ENCODE peak calls at places on chromosomes 4 and X, in eight cellular contexts. D is GM12878, C is neural progenitor cell, J is upper lobe of left lung, O is GM20000, N is B cell, K is ascending aorta, M is HepG2. Z is an unnamed sample.

GRCh38 chr4:148166132-148166531 is 276.1 kb downstream of the NR3C2 start:
- DNase-seq in K (no peak), N (no peak), C (no peak), J (no peak), D (no peak), M (no peak), O (no peak), Z (no peak)

GRCh38 chrX:154738013-154738738 is 12.7 kb downstream of the GAB3 start:
- DNase-seq in D (no peak), C (no peak), J (peak), O (no peak), K (no peak), M (no peak), N (no peak), Z (no peak)

GRCh38 chrX:47991263-47992092 is 12.3 kb downstream of the ZNF182 start:
- DNase-seq in K (no peak), O (no peak), N (no peak), C (no peak), D (no peak), J (no peak), M (no peak), Z (no peak)

GRCh38 chr4:16516796-16517413 is 290.6 kb upstream of the TAPT1 start:
- DNase-seq in C (peak), D (no peak), O (no peak), N (no peak), K (no peak), J (peak), M (no peak), Z (no peak)

GRCh38 chr4:8255698-8256441 is 13.7 kb upstream of the HTRA3 start:
- DNase-seq in J (no peak), C (no peak), O (no peak), K (no peak), N (no peak), D (no peak), M (no peak), Z (no peak)

GRCh38 chr4:94641702-94642560 is 115.8 kb upstream of the BMPR1B start:
- DNase-seq in M (peak), K (no peak), O (no peak), D (no peak), N (no peak), C (no peak), J (no peak), Z (no peak)

GRCh38 chr4:73193155-73193554 is 65.4 kb downstream of the ANKRD17 start:
- DNase-seq in K (no peak), C (no peak), N (peak), M (no peak), J (no peak), O (peak), D (no peak), Z (no peak)

GRCh38 chr4:127479031-127479622 is 153.6 kb upstream of the INTU start:
- DNase-seq in C (peak), K (no peak), M (peak), D (no peak), J (no peak), N (no peak), O (peak), Z (no peak)

GRCh38 chr4:46937493-46937892 is 28.4 kb upstream of the COX7B2 start:
- DNase-seq in J (no peak), D (no peak), N (no peak), O (peak), K (no peak), M (no peak), C (no peak), Z (no peak)

GRCh38 chr4:186570193-186570996 is 15.0 kb upstream of the MTNR1A start:
- DNase-seq in O (no peak), C (peak), J (no peak), N (no peak), K (no peak), D (no peak), M (no peak), Z (no peak)

GRCh38 chr4:106370214-106370613 is 1.6 kb upstream of the GIMD1 start:
- DNase-seq in J (no peak), O (no peak), K (no peak), M (no peak), D (no peak), N (no peak), C (no peak), Z (no peak)

GRCh38 chr4:172851534-172851933 is 317.1 kb upstream of the GALNT7 start:
- DNase-seq in O (no peak), J (no peak), N (no peak), C (no peak), D (no peak), K (no peak), M (no peak), Z (no peak)

GRCh38 chrX:54788446-54788845 is 9.6 kb downstream of the ITIH6 start:
- DNase-seq in O (no peak), N (no peak), D (no peak), M (no peak), J (no peak), K (no peak), C (no peak), Z (no peak)

GRCh38 chrX:54786972-54787371 is 11.1 kb downstream of the ITIH6 start:
- DNase-seq in K (no peak), J (no peak), D (no peak), N (peak), C (no peak), M (no peak), O (peak), Z (no peak)

GRCh38 chrX:54785901-54786300 is 12.2 kb downstream of the ITIH6 start:
- DNase-seq in O (peak), K (no peak), N (no peak), D (no peak), C (peak), M (peak), J (no peak), Z (peak)
- TF ChIP-seq CTCF in O (no peak), K (no peak), N (no peak), D (peak), C (peak), M (peak), J (no peak), Z (no peak)

GRCh38 chrX:134013528-134013927 is 28.1 kb upstream of the GPC3 start:
- DNase-seq in K (no peak), O (no peak), D (no peak), M (no peak), C (no peak), J (no peak), N (no peak), Z (no peak)
- TF ChIP-seq CTCF in K (no peak), O (no peak), D (no peak), M (no peak), C (no peak), J (no peak), N (no peak), Z (no peak)

DNA sequence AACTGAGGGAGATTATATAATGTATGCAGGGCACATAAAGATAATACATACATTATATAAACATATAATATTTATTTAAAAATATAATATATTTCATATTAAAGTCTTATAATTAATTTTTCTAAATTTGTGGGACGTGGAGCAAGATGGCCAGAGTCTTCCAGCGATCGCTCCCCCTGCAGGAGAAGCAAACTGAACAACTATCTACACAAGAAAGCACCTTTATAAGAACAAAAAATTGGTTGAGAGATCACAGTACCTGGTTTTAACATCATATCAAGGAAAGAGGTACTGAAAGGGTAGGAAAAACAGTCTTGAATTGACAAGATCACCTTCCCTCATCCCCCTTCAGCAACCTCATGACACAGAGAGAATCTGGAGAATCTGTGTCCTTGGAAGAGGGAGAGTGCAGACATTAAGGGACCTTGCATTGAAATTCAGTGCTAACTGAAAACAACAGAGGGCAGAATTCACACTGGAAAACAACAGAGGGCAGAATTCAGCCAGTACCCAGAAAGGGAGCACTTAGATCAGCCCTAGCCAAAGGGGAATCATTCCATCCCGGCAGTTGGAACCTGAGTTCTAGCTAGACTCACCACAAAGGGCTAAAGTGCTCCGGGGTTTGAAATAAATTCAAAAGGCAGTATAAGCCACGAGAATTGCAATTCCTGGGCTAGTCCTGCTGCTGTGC is 262.5 kb upstream of the NDST3 start:
- DNase-seq in M (no peak), N (no peak), O (no peak), C (peak), J (no peak), K (no peak), D (no peak), Z (no peak)
- TF ChIP-seq CTCF in M (no peak), N (no peak), O (no peak), C (peak), J (no peak), K (no peak), D (no peak), Z (peak)

GRCh38 chrX:119783026-119783425 is 8.4 kb downstream of the RPL39 start:
- DNase-seq in K (no peak), C (no peak), O (no peak), D (no peak), M (no peak), J (peak), N (no peak), Z (no peak)

GRCh38 chrX:119784747-119785446 is 6.5 kb downstream of the RPL39 start:
- DNase-seq in K (no peak), D (no peak), J (peak), O (no peak), N (peak), C (peak), M (no peak), Z (peak)
- TF ChIP-seq CTCF in K (peak), D (peak), J (peak), O (peak), N (peak), C (peak), M (peak), Z (peak)

GRCh38 chr4:152460488-152460887 is 75.4 kb downstream of the FBXW7 start:
- DNase-seq in D (peak), N (no peak), M (peak), O (peak), K (no peak), C (no peak), J (no peak), Z (no peak)
- TF ChIP-seq CTCF in D (peak), N (no peak), M (peak), O (no peak), K (no peak), C (no peak), J (no peak), Z (no peak)

DNA sequence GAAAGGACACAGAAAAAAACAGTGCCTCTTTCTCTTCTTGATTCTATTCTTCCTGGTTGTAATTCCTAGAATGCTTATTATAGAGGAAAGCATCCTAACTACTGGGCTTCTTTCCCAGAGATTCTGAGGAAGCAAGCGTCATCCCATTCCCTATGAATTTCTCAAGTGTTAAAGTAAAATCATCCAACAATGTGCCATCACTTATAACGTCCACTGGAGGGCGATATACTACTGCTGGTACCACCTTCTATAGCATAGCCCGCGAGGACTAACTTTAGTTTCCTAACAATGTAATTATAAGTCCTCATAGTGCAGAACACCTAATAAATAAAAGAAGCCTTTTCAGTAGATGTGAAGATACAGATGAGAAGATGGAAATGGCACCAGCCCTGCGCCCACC is 4.4 kb downstream of the CENPVL3 start:
- DNase-seq in J (no peak), O (peak), N (peak), D (no peak), C (peak), K (no peak), M (peak), Z (no peak)
- TF ChIP-seq CTCF in J (peak), O (peak), N (peak), D (peak), C (peak), K (peak), M (peak), Z (peak)

GRCh38 chr4:133081246-133081645 is 67.8 kb upstream of the PCDH10 start:
- DNase-seq in K (no peak), D (no peak), N (no peak), J (no peak), O (no peak), M (peak), C (no peak), Z (no peak)
- TF ChIP-seq CTCF in K (no peak), D (no peak), N (no peak), J (no peak), O (no peak), M (no peak), C (no peak), Z (peak)

DNA sequence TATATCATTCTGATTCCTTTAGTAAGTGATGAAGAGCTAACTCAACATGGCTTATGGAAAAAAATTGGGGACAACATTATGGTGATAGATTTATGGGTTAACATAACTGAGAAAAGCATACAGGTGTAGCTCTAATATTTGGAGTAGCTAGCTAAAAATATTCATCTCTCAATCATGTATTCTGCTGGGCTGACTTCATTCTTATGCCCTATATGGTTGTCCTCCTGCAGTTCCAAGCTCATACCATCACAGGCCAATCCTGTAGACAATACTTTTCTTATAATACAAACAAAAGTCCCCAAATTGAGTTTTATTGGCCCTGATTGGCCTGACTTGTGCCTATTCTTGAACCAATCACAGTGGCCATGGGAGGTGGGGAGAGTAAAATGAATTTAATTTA is 6.7 kb upstream of the FAM241A start:
- DNase-seq in D (no peak), O (no peak), C (no peak), K (no peak), M (no peak), N (no peak), J (no peak), Z (no peak)
- TF ChIP-seq CTCF in D (no peak), O (no peak), C (no peak), K (no peak), M (no peak), N (no peak), J (no peak), Z (no peak)

Z was measured in endothelial cell.